ENCODE peak calls at places on chromosome 3, in four cellular contexts. One of them, this sample, is unnamed.

GRCh38 chr3:67940200-67940952 is 286.0 kb upstream of the SUCLG2 start:
- DNase-seq in hepatocyte: peak; percentile 15
- DNase-seq in activated CD8-positive, alpha-beta memory T cell treated with anti-CD3 and anti-CD28 coated beads for 24 hours: no peak
- DNase-seq in sigmoid colon: no peak
- DNase-seq in this sample: no peak

GRCh38 chr3:155070932-155071387 is 9.2 kb upstream of the MME start:
- DNase-seq in sigmoid colon: no peak
- DNase-seq in activated CD8-positive, alpha-beta memory T cell treated with anti-CD3 and anti-CD28 coated beads for 24 hours: no peak
- DNase-seq in hepatocyte: peak; percentile 64
- DNase-seq in this sample: no peak

GRCh38 chr3:47434849-47435248 is 40.9 kb downstream of the SCAP start:
- DNase-seq in hepatocyte: no peak
- DNase-seq in activated CD8-positive, alpha-beta memory T cell treated with anti-CD3 and anti-CD28 coated beads for 24 hours: no peak
- DNase-seq in sigmoid colon: no peak
- DNase-seq in this sample: no peak

GRCh38 chr3:158713094-158713499 is 19.2 kb downstream of the RARRES1 start:
- DNase-seq in sigmoid colon: no peak
- DNase-seq in activated CD8-positive, alpha-beta memory T cell treated with anti-CD3 and anti-CD28 coated beads for 24 hours: no peak
- DNase-seq in hepatocyte: no peak
- DNase-seq in this sample: peak; percentile 38

GRCh38 chr3:32186097-32186496 is 52.4 kb upstream of the CMTM8 start:
- DNase-seq in sigmoid colon: no peak
- DNase-seq in activated CD8-positive, alpha-beta memory T cell treated with anti-CD3 and anti-CD28 coated beads for 24 hours: no peak
- DNase-seq in hepatocyte: peak; percentile 37
- DNase-seq in this sample: no peak

GRCh38 chr3:106824856-106825255 is 552.4 kb upstream of the CCDC54 start:
- DNase-seq in sigmoid colon: no peak
- DNase-seq in activated CD8-positive, alpha-beta memory T cell treated with anti-CD3 and anti-CD28 coated beads for 24 hours: no peak
- DNase-seq in hepatocyte: peak; percentile 20
- DNase-seq in this sample: peak; percentile 20

GRCh38 chr3:66555214-66555844 is 54.5 kb upstream of the LRIG1 start:
- DNase-seq in activated CD8-positive, alpha-beta memory T cell treated with anti-CD3 and anti-CD28 coated beads for 24 hours: no peak
- DNase-seq in sigmoid colon: peak; percentile 74
- DNase-seq in hepatocyte: no peak
- DNase-seq in this sample: no peak

GRCh38 chr3:156811092-156811862 is 14.9 kb upstream of the LEKR1 start:
- DNase-seq in sigmoid colon: no peak
- DNase-seq in hepatocyte: no peak
- DNase-seq in activated CD8-positive, alpha-beta memory T cell treated with anti-CD3 and anti-CD28 coated beads for 24 hours: no peak
- DNase-seq in this sample: no peak

This sample was measured in H7.